ENCODE peak calls at places on chromosomes 11 and 22, in five cellular contexts. I is GM23338, P is iris pigment epithelial cell, Y is renal cortical epithelial cell, C is mucosa of descending colon. K is an unnamed sample.

GRCh38 chr11:32704775-32705174 is 89.7 kb downstream of the CCDC73 start:
- DNase-seq in C (no peak), P (no peak), I (no peak), Y (no peak), K (no peak)

GRCh38 chr22:42885446-42885845 is 28.4 kb upstream of the ARFGAP3 start:
- DNase-seq in I (no peak), C (no peak), P (peak; percentile 20), Y (no peak), K (no peak)

GRCh38 chr11:91800208-91800914 is 424.3 kb upstream of the FAT3 start:
- DNase-seq in Y (peak; percentile 15), P (no peak), C (no peak), I (no peak), K (no peak)

GRCh38 chr22:33519140-33519973 is 400.9 kb downstream of the LARGE1 start:
- DNase-seq in I (peak; percentile 84), C (no peak), P (peak; percentile 22), Y (peak; percentile 64), K (peak; percentile 85)

GRCh38 chr11:8983552-8983951 is 19.3 kb upstream of the TMEM9B start:
- DNase-seq in C (no peak), I (no peak), P (no peak), Y (no peak), K (no peak)

GRCh38 chr11:533586-534196 is 1.7 kb downstream of the HRAS start:
- DNase-seq in P (no peak), Y (no peak), I (no peak), C (no peak), K (no peak)

GRCh38 chr22:42272431-42273004 is 2.1 kb upstream of the TCF20 start:
- DNase-seq in Y (no peak), I (no peak), C (no peak), P (no peak), K (no peak)

GRCh38 chr11:132062541-132062940 is 692.1 kb downstream of the NTM start:
- DNase-seq in C (no peak), P (peak; percentile 74), Y (no peak), I (no peak), K (no peak)

GRCh38 chr11:90491466-90491865 is 268.6 kb upstream of the CHORDC1 start:
- DNase-seq in I (no peak), Y (no peak), P (no peak), C (no peak), K (no peak)

GRCh38 chr22:36406139-36406538 is 18.4 kb upstream of the MYH9 start:
- DNase-seq in P (no peak), I (no peak), C (no peak), Y (peak; percentile 74), K (no peak)

GRCh38 chr11:12687740-12688139 is 13.5 kb downstream of the TEAD1 start:
- DNase-seq in C (no peak), Y (no peak), P (no peak), I (peak; percentile 94), K (peak; percentile 86)

GRCh38 chr11:115745041-115745440 is 240.8 kb upstream of the CADM1 start:
- DNase-seq in Y (no peak), I (peak; percentile 21), P (no peak), C (no peak), K (no peak)

GRCh38 chr11:65163684-65164083 is 6.3 kb upstream of the SPDYC start:
- DNase-seq in I (no peak), C (no peak), Y (no peak), P (no peak), K (no peak)

GRCh38 chr11:75350743-75351540 is 519 bp downstream of the ARRB1 start:
- DNase-seq in I (peak; percentile 74), P (no peak), Y (no peak), C (peak; percentile 85), K (peak; percentile 80)

GRCh38 chr11:1511937-1512496 is 25.4 kb upstream of the MOB2 start:
- DNase-seq in Y (no peak), P (no peak), C (peak; percentile 31), I (no peak), K (no peak)

GRCh38 chr11:35274909-35275807 is 136.2 kb downstream of the CD44 start:
- DNase-seq in C (peak; percentile 52), P (no peak), Y (peak; percentile 58), I (peak; percentile 20), K (no peak)

K was measured in left kidney.